ENCODE peak calls at places on chromosomes 2 and 18, in five cellular contexts. L, M, T, K and V are unnamed samples.

GRCh38 chr2:160719116-160719515 is 225.5 kb upstream of the RBMS1 start:
- DNase-seq in K (no peak), M (no peak), T (no peak), L (no peak), V (peak; percentile 36)

GRCh38 chr2:30756051-30756719 is 51.1 kb downstream of the CAPN13 start:
- DNase-seq in L (peak; percentile 80), M (no peak), K (no peak), T (peak; percentile 25), V (no peak)

GRCh38 chr18:61910101-61910500 is 17.3 kb upstream of the RNF152 start:
- DNase-seq in T (no peak), L (no peak), K (no peak), M (no peak), V (no peak)

GRCh38 chr2:235445116-235445515 is 48.7 kb upstream of the AGAP1 start:
- DNase-seq in L (no peak), T (no peak), M (no peak), K (no peak), V (no peak)

GRCh38 chr18:70693196-70693595 is 404.4 kb downstream of the SOCS6 start:
- DNase-seq in K (no peak), L (no peak), T (no peak), M (no peak), V (no peak)

GRCh38 chr2:232781765-232782164 is 5.4 kb upstream of the KCNJ13 start:
- DNase-seq in K (peak; percentile 8), M (no peak), L (peak; percentile 3), T (no peak), V (no peak)

GRCh38 chr2:158953926-158954763 is 14.3 kb upstream of the TANC1 start:
- DNase-seq in T (peak; percentile 89), L (peak; percentile 70), K (peak; percentile 89), M (peak; percentile 81), V (peak; percentile 64)

GRCh38 chr2:9165625-9166024 is 41.0 kb upstream of the ASAP2 start:
- DNase-seq in K (no peak), T (no peak), L (no peak), M (no peak), V (no peak)

GRCh38 chr2:11409184-11409959 is 56.6 kb downstream of the E2F6 start:
- DNase-seq in K (no peak), M (no peak), T (no peak), L (no peak), V (no peak)

GRCh38 chr18:3279201-3280185 is 17.6 kb downstream of the MYL12B start:
- DNase-seq in T (no peak), K (no peak), L (no peak), M (no peak), V (no peak)

GRCh38 chr2:157587576-157587975 is 41.1 kb downstream of the ACVR1C start:
- DNase-seq in M (no peak), T (no peak), K (no peak), L (no peak), V (no peak)

GRCh38 chr2:189234991-189235390 is 55.4 kb upstream of the COL5A2 start:
- DNase-seq in K (no peak), M (no peak), T (no peak), L (no peak), V (no peak)

GRCh38 chr2:179744341-179744740 is 117.1 kb downstream of the ZNF385B start:
- DNase-seq in M (no peak), L (no peak), K (no peak), T (no peak), V (no peak)

GRCh38 chr2:96107883-96108551 is 8.4 kb downstream of the ADRA2B start:
- DNase-seq in T (peak; percentile 52), L (no peak), K (peak; percentile 3), M (peak; percentile 43), V (no peak)

GRCh38 chr2:165693838-165694237 is 100.2 kb downstream of the GALNT3 start:
- DNase-seq in K (no peak), M (no peak), T (no peak), L (no peak), V (no peak)

GRCh38 chr2:226877491-226877890 is 41.6 kb downstream of the RHBDD1 start:
- DNase-seq in T (no peak), L (no peak), M (no peak), K (no peak), V (no peak)

GRCh38 chr2:171723724-171724683 is 36.7 kb downstream of the DYNC1I2 start:
- DNase-seq in T (no peak), M (no peak), K (peak; percentile 25), L (peak; percentile 30), V (peak; percentile 29)

GRCh38 chr2:216315817-216316603 is 56.3 kb downstream of the MARCHF4 start:
- DNase-seq in K (no peak), M (no peak), T (no peak), L (peak; percentile 28), V (peak; percentile 73)

GRCh38 chr2:121037480-121037879 is 247.5 kb downstream of the TFCP2L1 start:
- DNase-seq in M (no peak), T (no peak), K (no peak), L (no peak), V (peak; percentile 29)

GRCh38 chr2:35184471-35184870 is 1171.1 kb upstream of the CRIM1 start:
- DNase-seq in K (no peak), M (no peak), T (no peak), L (no peak), V (no peak)

GRCh38 chr2:73852020-73852419 is 23.3 kb downstream of the STAMBP start:
- DNase-seq in L (no peak), M (no peak), K (no peak), T (no peak), V (peak; percentile 46)

GRCh38 chr2:65057391-65058052 is 1.3 kb downstream of the CEP68 start:
- DNase-seq in K (no peak), M (no peak), L (no peak), T (no peak), V (no peak)
- H3K27ac ChIP-seq in K (peak overlapping the region; percentile 85), M (no peak overlapping the region), L (peak overlapping the region; percentile 45), T (peak overlapping the region; percentile 84), V (no peak overlapping the region)

GRCh38 chr2:119856469-119856901 is 96.8 kb downstream of the PTPN4 start:
- DNase-seq in K (no peak), T (no peak), M (no peak), L (no peak), V (no peak)

GRCh38 chr2:119849838-119850565 is 90.3 kb downstream of the PTPN4 start:
- DNase-seq in L (no peak), T (no peak), M (no peak), K (no peak), V (no peak)

GRCh38 chr2:119853777-119854399 is 94.2 kb downstream of the PTPN4 start:
- DNase-seq in M (no peak), L (no peak), K (no peak), T (no peak), V (no peak)

GRCh38 chr2:119857742-119858141 is 98.0 kb downstream of the PTPN4 start:
- DNase-seq in L (no peak), T (no peak), M (no peak), K (no peak), V (no peak)

DNA sequence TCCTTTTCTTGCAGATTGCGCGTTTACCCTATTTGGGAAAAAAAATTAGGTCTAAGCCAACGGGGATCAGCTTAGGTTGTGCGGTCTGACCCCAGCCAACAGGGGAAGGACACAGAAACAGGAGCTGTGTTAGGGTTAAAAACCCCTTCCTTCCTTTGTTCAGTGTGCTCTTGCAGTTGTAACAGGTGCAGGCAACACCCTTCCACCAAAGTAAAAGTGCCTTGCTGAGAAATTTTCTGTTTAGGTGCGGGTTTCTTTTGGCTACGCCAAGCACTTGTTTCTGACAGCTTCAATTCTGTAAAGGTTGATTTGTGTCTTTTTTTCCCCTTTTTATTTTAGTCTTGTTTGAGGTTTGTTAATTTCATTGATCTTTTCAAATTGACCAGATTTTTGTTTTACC is 92.5 kb downstream of the PTPN4 start:
- DNase-seq in L (no peak), K (no peak), T (no peak), M (no peak), V (no peak)
- H3K9me3 ChIP-seq in L (peaks cover 16% of the 10 kb centered on the region), K (no peaks in the 10 kb centered on the region), T (peaks cover 9% of the 10 kb centered on the region), M (peaks cover 8% of the 10 kb centered on the region), V (no peaks in the 10 kb centered on the region)

DNA sequence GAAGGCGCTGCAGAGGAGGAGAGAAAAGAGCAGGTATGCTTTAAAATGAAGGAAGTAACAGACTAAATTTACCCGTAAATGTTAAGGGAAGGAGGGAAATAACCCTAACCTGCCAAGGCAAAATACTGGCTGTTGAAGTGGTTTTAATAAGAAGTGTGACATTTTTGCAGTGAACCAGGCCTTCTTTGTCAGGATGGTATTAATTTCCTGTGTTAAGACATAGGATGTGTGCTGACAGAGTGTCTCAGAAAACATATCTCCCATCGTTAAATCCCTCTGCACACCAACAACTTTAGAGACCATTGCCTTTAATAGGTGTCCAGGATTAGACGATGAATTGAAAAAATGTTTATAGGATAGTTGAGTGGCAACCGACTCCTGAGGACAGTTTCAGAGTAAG is 9.9 kb downstream of the TTC39C start:
- DNase-seq in M (no peak), L (no peak), T (no peak), K (no peak), V (no peak)
- H3K4me1 ChIP-seq in M (no peaks in the 10 kb centered on the region), L (peaks cover 11% of the 10 kb centered on the region), T (no peaks in the 10 kb centered on the region), K (no peaks in the 10 kb centered on the region), V (peaks cover 8% of the 10 kb centered on the region)

DNA sequence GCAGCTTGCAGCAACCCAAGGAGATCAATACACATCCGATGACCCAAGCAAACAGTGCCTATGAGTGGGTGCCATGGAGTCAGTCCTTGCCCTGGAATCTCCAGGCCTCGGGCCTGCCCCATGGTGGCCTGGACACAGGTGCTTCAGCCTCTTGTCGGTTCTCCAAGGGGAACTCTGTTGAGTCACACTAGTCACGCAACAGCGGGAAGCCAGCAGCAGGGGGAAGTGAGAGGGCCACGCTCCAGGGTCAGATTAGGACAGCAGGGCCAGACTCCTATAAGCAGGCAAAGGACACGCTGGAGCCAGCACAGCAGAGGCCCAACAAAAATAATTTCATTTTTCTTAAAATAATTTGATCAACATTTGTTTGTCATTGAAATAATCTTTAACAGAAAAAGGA is 16.6 kb upstream of the ARMC9 start:
- DNase-seq in L (no peak), M (peak; percentile 91), K (peak; percentile 37), T (peak; percentile 92), V (peak; percentile 69)
- H3K27ac ChIP-seq in L (no peak overlapping the region), M (peak overlapping the region; percentile 81), K (no peak overlapping the region), T (peak overlapping the region; percentile 69), V (no peak overlapping the region)

DNA sequence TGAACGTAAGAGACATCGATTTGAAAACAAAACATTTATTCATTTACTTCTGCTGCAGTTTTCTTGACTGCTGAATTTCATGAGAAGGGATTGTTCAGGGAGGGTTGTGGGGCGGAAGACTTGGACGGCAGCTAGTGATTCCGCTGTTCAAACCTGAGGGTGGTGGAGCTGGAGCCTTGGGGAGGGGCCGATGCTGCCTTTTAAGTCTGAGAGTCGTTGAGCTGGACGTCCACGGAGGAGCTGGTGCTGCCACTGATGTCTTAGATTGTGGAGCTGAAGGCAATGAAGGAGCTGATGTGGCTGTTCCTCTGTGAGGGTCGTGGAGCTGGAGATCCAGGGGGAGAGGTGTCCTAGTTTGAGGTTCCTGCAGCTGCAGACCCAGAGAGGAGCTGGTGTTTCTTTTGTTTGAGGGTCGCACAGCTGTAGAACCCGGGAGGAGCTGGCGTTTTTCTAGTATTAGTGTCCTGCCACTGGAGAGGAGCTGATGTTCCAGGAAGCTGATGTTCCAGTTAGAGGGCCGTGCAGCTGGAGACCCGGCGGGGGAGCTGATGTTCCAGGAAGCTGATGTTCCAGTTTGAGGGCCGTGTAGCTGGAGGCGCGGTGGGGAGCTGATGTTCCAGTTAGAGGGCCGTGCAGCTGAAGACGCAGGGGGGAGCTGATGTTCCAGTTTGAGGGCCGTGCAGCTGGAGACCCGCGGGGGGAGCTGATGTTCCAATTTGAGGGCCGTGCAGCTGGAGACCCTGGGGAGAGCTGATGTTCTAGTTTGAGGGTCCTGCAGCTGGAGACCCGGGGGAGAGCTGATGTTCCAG is 150.9 kb downstream of the RTP5 start:
- DNase-seq in M (no peak), K (peak; percentile 59), L (no peak), T (peak; percentile 48), V (peak; percentile 27)
- H3K9me3 ChIP-seq in M (no peaks in the 10 kb centered on the region), K (no peaks in the 10 kb centered on the region), L (no peaks in the 10 kb centered on the region), T (no peaks in the 10 kb centered on the region), V (no peaks in the 10 kb centered on the region)